ENCODE peak calls at places on chromosome 13, in ten cellular contexts. M is neural progenitor cell, B is cardiac muscle cell, I is cardiac fibroblast, W is thoracic aorta, F is nephron progenitor cell, O is suprapubic skin, G is choroid plexus epithelial cell, U is fibroblast of pulmonary artery, L is endothelial cell. T is an unnamed sample.

GRCh38 chr13:20940083-20940482 is 37.5 kb upstream of the XPO4 start:
- DNase-seq in W (no peak), B (no peak), U (peak), L (no peak), G (peak), O (no peak), M (no peak), I (peak), F (no peak), T (no peak)

GRCh38 chr13:26325876-26326275 is 71.9 kb downstream of the CDK8 start:
- DNase-seq in F (no peak), L (no peak), O (no peak), U (peak), W (no peak), B (no peak), I (peak), G (peak), M (no peak), T (no peak)

GRCh38 chr13:21849323-21849722 is 178.4 kb downstream of the FGF9 start:
- DNase-seq in L (peak), G (peak), M (peak), I (peak), B (peak), W (no peak), F (peak), U (peak), O (no peak), T (no peak)

GRCh38 chr13:34246511-34246910 is 428.6 kb downstream of the RFC3 start:
- DNase-seq in O (no peak), I (peak), M (no peak), G (peak), F (no peak), U (peak), B (no peak), L (no peak), W (no peak), T (no peak)

GRCh38 chr13:79637086-79637763 is 156.3 kb downstream of the NDFIP2 start:
- DNase-seq in I (no peak), W (no peak), F (no peak), O (no peak), G (peak), L (no peak), B (peak), U (peak), M (no peak), T (no peak)

GRCh38 chr13:39575641-39576238 is 27.3 kb downstream of the LHFPL6 start:
- DNase-seq in F (no peak), G (no peak), M (no peak), O (no peak), U (no peak), L (no peak), I (no peak), W (no peak), B (no peak), T (no peak)

GRCh38 chr13:90447735-90448103 is 899.8 kb upstream of the MIR17HG start:
- DNase-seq in U (peak), O (no peak), L (no peak), G (peak), F (no peak), W (no peak), M (peak), B (no peak), I (peak), T (no peak)

GRCh38 chr13:47039106-47039505 is 142.3 kb upstream of the HTR2A start:
- DNase-seq in F (no peak), W (no peak), M (no peak), L (no peak), G (peak), U (peak), B (no peak), O (no peak), I (peak), T (no peak)

GRCh38 chr13:40375522-40376171 is 290.8 kb downstream of the FOXO1 start:
- DNase-seq in W (no peak), G (no peak), U (no peak), L (no peak), M (no peak), O (no peak), B (no peak), I (no peak), F (no peak), T (no peak)

GRCh38 chr13:107865643-107866006 is 349.7 kb downstream of the LIG4 start:
- DNase-seq in G (peak), W (no peak), M (no peak), O (no peak), B (no peak), U (peak), I (no peak), L (no peak), F (no peak), T (no peak)

GRCh38 chr13:48727252-48728011 is 73.7 kb downstream of the CYSLTR2 start:
- DNase-seq in I (peak), W (no peak), B (no peak), M (no peak), L (no peak), G (peak), O (no peak), F (no peak), U (peak), T (no peak)

GRCh38 chr13:51590966-51591627 is 6.8 kb downstream of the WDFY2 start:
- DNase-seq in L (no peak), M (no peak), W (no peak), U (peak), F (no peak), G (peak), I (peak), B (peak), O (no peak), T (no peak)

GRCh38 chr13:21047591-21048282 is 13.6 kb downstream of the LATS2 start:
- DNase-seq in I (no peak), B (no peak), M (no peak), L (no peak), O (no peak), W (no peak), U (no peak), G (no peak), F (peak), T (no peak)

GRCh38 chr13:42355118-42355840 is 83.3 kb downstream of the AKAP11 start:
- DNase-seq in I (no peak), G (no peak), M (peak), B (peak), W (no peak), U (no peak), F (no peak), L (no peak), O (no peak), T (no peak)

GRCh38 chr13:53782400-53783030 is 753.9 kb downstream of the OLFM4 start:
- DNase-seq in L (peak), G (peak), W (no peak), U (peak), M (peak), I (peak), O (no peak), F (peak), B (peak), T (peak)

GRCh38 chr13:113669871-113670341 is 2.9 kb downstream of the GRK1 start:
- DNase-seq in W (no peak), O (peak), F (no peak), U (no peak), I (no peak), B (no peak), M (no peak), G (no peak), L (no peak), T (no peak)

GRCh38 chr13:27403252-27403678 is 21.2 kb upstream of the GTF3A start:
- DNase-seq in O (no peak), G (peak), L (no peak), I (peak), U (peak), F (no peak), B (peak), M (peak), W (no peak), T (no peak)

GRCh38 chr13:99812611-99813010 is 159.0 kb downstream of the ZIC5 start:
- DNase-seq in W (no peak), L (no peak), M (no peak), B (no peak), O (no peak), I (peak), G (peak), U (no peak), F (no peak), T (no peak)

GRCh38 chr13:45352031-45352430 is 11.0 kb upstream of the TPT1 start:
- DNase-seq in G (no peak), I (no peak), U (no peak), B (no peak), M (no peak), O (no peak), L (no peak), W (no peak), F (no peak), T (no peak)

GRCh38 chr13:73880365-73880764 is 253.8 kb downstream of the KLF12 start:
- DNase-seq in L (no peak), G (peak), I (peak), W (no peak), O (no peak), B (no peak), M (no peak), F (no peak), U (peak), T (no peak)

GRCh38 chr13:77429320-77430142 is 102.6 kb upstream of the MYCBP2 start:
- DNase-seq in B (no peak), F (no peak), L (no peak), U (no peak), M (no peak), W (no peak), G (peak), I (peak), O (no peak), T (no peak)

GRCh38 chr13:113167575-113167974 is 9.1 kb downstream of the PROZ start:
- DNase-seq in W (no peak), G (no peak), O (no peak), I (no peak), B (no peak), M (no peak), L (no peak), F (no peak), U (no peak), T (no peak)

GRCh38 chr13:91133941-91134772 is 213.3 kb upstream of the MIR17HG start:
- DNase-seq in M (peak), W (no peak), F (peak), U (peak), B (peak), G (peak), L (peak), I (peak), O (no peak), T (peak)

GRCh38 chr13:113545931-113546516 is 38.5 kb upstream of the TFDP1 start:
- DNase-seq in L (no peak), M (no peak), G (no peak), W (no peak), B (no peak), I (no peak), U (no peak), F (no peak), O (no peak), T (no peak)

GRCh38 chr13:100541882-100542545 is 46.6 kb downstream of the GGACT start:
- DNase-seq in L (no peak), W (no peak), U (no peak), O (no peak), F (no peak), B (no peak), M (peak), I (no peak), G (no peak), T (no peak)

GRCh38 chr13:45584816-45585215 is 30.7 kb downstream of the ERICH6B start:
- DNase-seq in U (no peak), B (peak), W (no peak), O (no peak), M (peak), I (no peak), F (no peak), L (peak), G (peak), T (no peak)

GRCh38 chr13:73535341-73535740 is 476.5 kb downstream of the KLF5 start:
- DNase-seq in G (no peak), O (no peak), U (no peak), F (no peak), I (no peak), B (no peak), M (no peak), L (no peak), W (no peak), T (no peak)

GRCh38 chr13:37075164-37075563 is 15.7 kb upstream of the SUPT20H start:
- DNase-seq in L (no peak), M (no peak), O (no peak), W (no peak), U (no peak), B (no peak), G (no peak), F (no peak), I (no peak), T (no peak)

GRCh38 chr13:80083516-80084085 is 257.3 kb downstream of the SPRY2 start:
- DNase-seq in U (peak), W (no peak), I (peak), G (peak), L (no peak), B (no peak), M (no peak), F (no peak), O (no peak), T (no peak)

GRCh38 chr13:98273824-98274786 is 97.0 kb upstream of the RNF113B start:
- DNase-seq in G (peak), B (peak), U (no peak), O (no peak), L (no peak), W (no peak), F (peak), M (peak), I (no peak), T (peak)

GRCh38 chr13:69857188-69857821 is 250.3 kb upstream of the ATXN8OS start:
- DNase-seq in F (peak), M (peak), B (peak), L (no peak), O (no peak), I (peak), W (no peak), U (peak), G (peak), T (no peak)

GRCh38 chr13:103515410-103515809 is 449.2 kb upstream of the SLC10A2 start:
- DNase-seq in G (no peak), O (no peak), W (no peak), M (no peak), U (no peak), F (no peak), I (no peak), B (no peak), L (no peak), T (no peak)

GRCh38 chr13:65990684-65991083 is 1239.5 kb downstream of the PCDH9 start:
- DNase-seq in U (no peak), O (no peak), M (no peak), L (no peak), G (no peak), F (no peak), W (no peak), I (no peak), B (no peak), T (no peak)

GRCh38 chr13:111046590-111047141 is 68.4 kb upstream of the ARHGEF7 start:
- DNase-seq in G (peak), O (no peak), B (no peak), L (no peak), M (no peak), W (no peak), I (peak), F (no peak), U (peak), T (no peak)
- TF ChIP-seq CTCF in G (peak), O (no peak), B (peak), L (no peak), M (no peak), W (no peak), I (peak), F (no peak), U (peak), T (no peak)

DNA sequence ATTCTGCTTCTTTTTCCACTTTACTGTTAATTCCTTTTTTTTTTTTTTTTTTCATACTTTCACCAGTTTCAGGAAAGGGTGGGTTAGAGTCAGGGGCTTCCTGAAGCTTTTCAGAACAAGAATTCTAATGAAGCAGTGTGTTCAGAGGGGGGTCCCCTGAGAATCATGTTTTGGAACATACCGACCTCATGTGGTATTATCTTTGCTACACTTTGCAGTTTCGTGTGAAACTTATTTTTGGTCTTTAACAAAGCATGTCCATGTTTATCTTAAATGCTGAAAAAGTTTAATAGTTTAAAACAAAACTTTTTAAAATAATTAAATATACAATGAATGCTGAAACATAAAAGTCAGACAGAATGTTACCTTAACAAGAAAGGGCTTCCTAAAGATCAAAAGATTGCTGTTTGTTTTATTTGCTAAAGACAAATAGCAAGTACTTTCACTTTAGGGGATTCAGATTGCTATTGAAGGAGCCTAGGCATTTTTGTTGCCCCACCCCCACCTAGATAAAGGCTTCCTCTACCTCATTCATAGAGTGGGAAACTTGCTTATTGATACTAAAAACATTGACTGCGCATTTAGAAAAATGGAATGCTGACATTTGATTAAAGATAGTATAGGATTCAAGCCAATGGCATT is 21.1 kb upstream of the POMP start:
- DNase-seq in W (no peak), O (no peak), L (no peak), M (no peak), F (no peak), I (peak), B (no peak), U (no peak), G (peak), T (no peak)
- TF ChIP-seq CTCF in W (no peak), O (no peak), L (no peak), M (no peak), F (no peak), I (no peak), B (no peak), U (no peak), G (no peak), T (no peak)

GRCh38 chr13:35789335-35790166 is 313.1 kb upstream of the MAB21L1 start:
- DNase-seq in L (no peak), B (peak), O (no peak), I (peak), M (peak), U (peak), F (no peak), G (peak), W (no peak), T (no peak)
- TF ChIP-seq CTCF in L (no peak), B (peak), O (no peak), I (peak), M (peak), U (peak), F (peak), G (peak), W (peak), T (peak)

GRCh38 chr13:105159794-105160193 is 1375.7 kb downstream of the EFNB2 start:
- DNase-seq in U (no peak), O (no peak), G (no peak), F (no peak), I (no peak), W (no peak), M (no peak), L (no peak), B (no peak), T (no peak)

GRCh38 chr13:105168295-105168694 is 1367.2 kb downstream of the EFNB2 start:
- DNase-seq in I (no peak), B (no peak), M (no peak), W (no peak), O (no peak), F (no peak), U (no peak), G (no peak), L (no peak), T (no peak)

GRCh38 chr13:105170438-105170837 is 1365.0 kb downstream of the EFNB2 start:
- DNase-seq in U (no peak), L (no peak), G (no peak), F (no peak), W (no peak), O (no peak), B (no peak), M (no peak), I (no peak), T (no peak)

GRCh38 chr13:105167385-105167784 is 1368.1 kb downstream of the EFNB2 start:
- DNase-seq in G (no peak), B (no peak), W (no peak), F (no peak), I (no peak), O (no peak), U (no peak), L (no peak), M (no peak), T (no peak)

DNA sequence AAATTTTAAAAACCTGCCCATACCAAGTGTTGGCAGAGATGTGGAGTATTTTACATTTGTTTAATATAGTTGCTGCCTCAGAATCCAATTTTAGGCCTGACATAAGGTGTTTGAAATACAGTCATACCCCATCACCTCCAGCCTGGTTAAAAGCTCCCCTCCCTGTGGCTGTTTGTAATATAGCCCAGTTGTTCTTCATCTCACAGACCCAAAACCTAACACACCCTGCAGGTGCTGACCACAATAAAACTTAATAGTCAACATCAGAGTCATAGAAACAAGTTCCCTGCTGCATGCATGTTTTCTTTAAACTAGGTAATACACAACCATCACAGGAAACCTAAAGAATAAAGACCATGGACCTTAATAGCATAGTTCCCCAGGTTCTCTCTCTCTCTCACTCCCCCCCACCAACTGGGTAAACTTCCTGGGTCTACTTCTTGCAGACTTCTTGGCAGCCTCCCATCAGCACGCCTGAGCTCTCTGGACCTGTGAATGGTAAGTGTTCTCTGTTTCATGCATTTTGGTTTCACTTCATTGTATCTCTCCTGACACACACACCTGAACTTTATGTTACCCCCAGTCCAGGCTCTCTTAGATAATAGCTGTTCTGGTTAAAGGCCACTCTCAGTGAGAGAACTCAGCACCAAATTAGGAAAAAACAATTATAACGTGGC is 1369.9 kb downstream of the EFNB2 start:
- DNase-seq in O (no peak), W (no peak), M (no peak), G (peak), L (no peak), U (no peak), I (no peak), F (no peak), B (no peak), T (no peak)
- TF ChIP-seq CTCF in O (no peak), W (no peak), M (no peak), G (no peak), L (no peak), U (no peak), I (no peak), F (no peak), B (no peak), T (no peak)

GRCh38 chr13:30135351-30135750 is 172.0 kb downstream of the KATNAL1 start:
- DNase-seq in G (no peak), M (no peak), B (no peak), U (no peak), I (no peak), L (no peak), O (no peak), W (no peak), F (no peak), T (no peak)

GRCh38 chr13:30134578-30134977 is 172.8 kb downstream of the KATNAL1 start:
- DNase-seq in O (no peak), L (no peak), I (no peak), W (no peak), G (no peak), B (no peak), M (no peak), F (no peak), U (no peak), T (no peak)

GRCh38 chr13:30132623-30133553 is 174.5 kb downstream of the KATNAL1 start:
- DNase-seq in M (peak), B (peak), W (peak), G (peak), O (peak), I (peak), L (peak), F (peak), U (peak), T (peak)

GRCh38 chr13:30133554-30133912 is 173.8 kb downstream of the KATNAL1 start:
- DNase-seq in W (no peak), O (no peak), U (no peak), I (no peak), B (no peak), L (no peak), G (no peak), M (no peak), F (no peak), T (no peak)

DNA sequence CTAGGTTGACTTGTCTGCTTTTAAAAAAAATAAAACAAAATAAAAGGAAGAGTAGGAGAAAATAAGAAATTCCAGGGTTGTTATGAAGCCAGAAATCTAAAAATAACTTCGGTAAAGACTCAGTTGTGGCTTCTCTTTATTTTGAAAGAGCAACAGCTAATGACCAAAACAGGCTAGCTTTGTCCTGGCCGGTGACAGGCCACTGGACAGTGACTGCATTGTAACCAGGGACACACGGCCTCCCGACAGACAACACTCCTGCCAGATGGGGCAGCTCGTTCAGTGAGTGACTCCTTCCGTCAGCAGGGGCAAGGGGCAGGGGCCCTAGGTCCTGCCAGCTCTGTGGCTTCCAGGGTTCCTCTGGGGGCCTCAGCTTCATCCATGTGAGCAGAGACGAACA is 173.4 kb downstream of the KATNAL1 start:
- DNase-seq in U (no peak), F (no peak), G (no peak), I (peak), O (no peak), W (no peak), B (no peak), L (no peak), M (no peak), T (no peak)
- TF ChIP-seq CTCF in U (no peak), F (no peak), G (no peak), I (no peak), O (no peak), W (no peak), B (no peak), L (no peak), M (no peak), T (no peak)

T was measured in neural crest cell.